ENCODE peak calls at places on chromosome 16, in four cellular contexts. I is HFFc6, D is GM10248, H is AG08395. N is an unnamed sample.

GRCh38 chr16:16042076-16042475 is 92.7 kb downstream of the ABCC1 start:
- DNase-seq in I (peak; percentile 74), D (no peak), H (peak; percentile 69), N (no peak)

GRCh38 chr16:31476305-31477219 is 4.6 kb downstream of the TGFB1I1 start:
- DNase-seq in I (no peak), D (peak; percentile 90), H (no peak), N (peak; percentile 59)

GRCh38 chr16:85611455-85612190 is 1.5 kb upstream of the GSE1 start:
- DNase-seq in I (peak; percentile 73), D (no peak), H (peak; percentile 86), N (peak; percentile 16)

GRCh38 chr16:9542165-9542755 is 450.8 kb downstream of the HAPSTR1 start:
- DNase-seq in I (no peak), D (no peak), H (no peak), N (no peak)

GRCh38 chr16:30076276-30076791 is 540 bp downstream of the PPP4C start:
- DNase-seq in I (no peak), D (no peak), H (no peak), N (no peak)

GRCh38 chr16:31147574-31147973 is 2.3 kb downstream of the PRSS36 start:
- DNase-seq in I (no peak), D (no peak), H (no peak), N (no peak)

GRCh38 chr16:9308300-9309209 is 217.1 kb downstream of the HAPSTR1 start:
- DNase-seq in I (no peak), D (no peak), H (no peak), N (no peak)

GRCh38 chr16:48901712-48902374 is 291.9 kb upstream of the N4BP1 start:
- DNase-seq in I (no peak), D (no peak), H (peak; percentile 29), N (no peak)

GRCh38 chr16:19882641-19883040 is 2.0 kb downstream of the GPRC5B start:
- DNase-seq in I (no peak), D (no peak), H (no peak), N (no peak)

GRCh38 chr16:22008215-22009142 is 568 bp downstream of the MOSMO start:
- DNase-seq in I (no peak), D (no peak), H (peak; percentile 26), N (no peak)